ENCODE peak calls at places on chromosomes 6 and 20, in four cellular contexts. Y is GM12878, X is H1, G is HepG2. I is an unnamed sample.

GRCh38 chr6:145787688-145788087 is 26.9 kb downstream of the FBXO30 start:
- DNase-seq in Y (no peak), X (no peak), G (no peak), I (peak)

GRCh38 chr20:62367483-62368302 is 581 bp upstream of the LAMA5 start:
- DNase-seq in Y (no peak), X (peak), G (peak), I (no peak)

GRCh38 chr6:130070306-130070705 is 51.9 kb downstream of the L3MBTL3 start:
- DNase-seq in Y (no peak), X (no peak), G (no peak), I (no peak)

GRCh38 chr6:47379328-47379727 is 69.6 kb upstream of the TNFRSF21 start:
- DNase-seq in Y (no peak), X (no peak), G (no peak), I (no peak)

GRCh38 chr6:117174835-117175360 is 90.5 kb upstream of the VGLL2 start:
- DNase-seq in Y (no peak), X (no peak), G (no peak), I (no peak)

GRCh38 chr6:74458536-74458935 is 747.3 kb downstream of the COL12A1 start:
- DNase-seq in Y (no peak), X (no peak), G (no peak), I (no peak)

GRCh38 chr6:164109770-164110140 is 695.2 kb downstream of the QKI start:
- DNase-seq in Y (no peak), X (peak), G (no peak), I (peak)

GRCh38 chr20:63941282-63942060 is 14.7 kb downstream of the UCKL1 start:
- DNase-seq in Y (no peak), X (peak), G (no peak), I (peak)

GRCh38 chr6:36599791-36600209 is 5.6 kb downstream of the SRSF3 start:
- DNase-seq in Y (no peak), X (peak), G (no peak), I (no peak)

GRCh38 chr20:45826381-45827019 is 612 bp downstream of the TNNC2 start:
- DNase-seq in Y (no peak), X (no peak), G (no peak), I (peak)

GRCh38 chr6:125250511-125250910 is 51.3 kb downstream of the HDDC2 start:
- DNase-seq in Y (no peak), X (no peak), G (peak), I (no peak)

GRCh38 chr6:14999106-14999505 is 246.8 kb upstream of the JARID2 start:
- DNase-seq in Y (no peak), X (no peak), G (no peak), I (no peak)

GRCh38 chr6:170190046-170190445 is 100.8 kb downstream of the DLL1 start:
- DNase-seq in Y (no peak), X (no peak), G (no peak), I (no peak)

GRCh38 chr6:149464411-149464810 is 20.4 kb downstream of the ZC3H12D start:
- DNase-seq in Y (no peak), X (no peak), G (no peak), I (no peak)

GRCh38 chr6:52399511-52400315 is 20.4 kb upstream of the EFHC1 start:
- DNase-seq in Y (no peak), X (no peak), G (peak), I (peak)

GRCh38 chr20:6213311-6213710 is 90.5 kb upstream of the FERMT1 start:
- DNase-seq in Y (no peak), X (no peak), G (no peak), I (peak)

GRCh38 chr6:79117752-79118151 is 39.7 kb upstream of the PHIP start:
- DNase-seq in Y (no peak), X (no peak), G (no peak), I (no peak)

GRCh38 chr6:147642458-147642857 is 134.0 kb downstream of the SAMD5 start:
- DNase-seq in Y (no peak), X (no peak), G (no peak), I (no peak)

GRCh38 chr6:81562169-81562568 is 190.3 kb downstream of the TENT5A start:
- DNase-seq in Y (no peak), X (no peak), G (peak), I (no peak)

GRCh38 chr6:85685713-85686112 is 43.0 kb upstream of the SYNCRIP start:
- DNase-seq in Y (peak), X (no peak), G (no peak), I (no peak)

GRCh38 chr20:56631990-56632327 is 2.9 kb downstream of the TFAP2C start:
- DNase-seq in Y (no peak), X (no peak), G (no peak), I (no peak)

GRCh38 chr6:122568865-122569264 is 41.3 kb upstream of the PKIB start:
- DNase-seq in Y (no peak), X (no peak), G (no peak), I (no peak)

GRCh38 chr20:31551581-31552081 is 37.4 kb downstream of the HM13 start:
- DNase-seq in Y (no peak), X (no peak), G (no peak), I (no peak)

GRCh38 chr6:11027565-11028110 is 16.5 kb downstream of the ELOVL2 start:
- DNase-seq in Y (no peak), X (no peak), G (no peak), I (no peak)

GRCh38 chr20:12570371-12570770 is 438.4 kb upstream of the SPTLC3 start:
- DNase-seq in Y (no peak), X (peak), G (peak), I (no peak)

DNA sequence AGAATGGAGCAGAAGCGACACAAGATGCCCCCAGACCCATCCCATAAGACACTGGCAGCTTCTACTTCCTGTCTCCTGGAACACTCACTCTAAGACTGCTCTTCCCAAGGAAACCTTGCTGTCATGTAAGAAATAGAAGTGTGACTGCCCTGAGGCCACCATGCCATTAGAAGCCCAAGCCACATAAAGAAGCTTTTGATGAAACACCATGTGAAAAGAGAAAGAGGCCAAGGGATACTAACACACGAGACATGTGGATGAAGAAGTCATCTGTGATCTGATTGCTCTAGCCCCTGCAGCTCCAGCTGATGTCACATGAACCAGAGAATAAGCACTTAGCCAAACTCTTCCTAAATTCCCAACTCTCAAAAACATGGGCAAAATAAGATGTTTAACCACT is 117.9 kb upstream of the PCSK2 start:
- DNase-seq in Y (no peak), X (no peak), G (no peak), I (no peak)
- TF ChIP-seq JUND in Y (no peak), X (no peak), G (no peak), I (no peak)

GRCh38 chr20:9202440-9203080 is 133.7 kb downstream of the PLCB4 start:
- DNase-seq in Y (no peak), X (no peak), G (no peak), I (no peak)
- TF ChIP-seq SP1 in Y (no peak), X (no peak), G (no peak), I (no peak)

DNA sequence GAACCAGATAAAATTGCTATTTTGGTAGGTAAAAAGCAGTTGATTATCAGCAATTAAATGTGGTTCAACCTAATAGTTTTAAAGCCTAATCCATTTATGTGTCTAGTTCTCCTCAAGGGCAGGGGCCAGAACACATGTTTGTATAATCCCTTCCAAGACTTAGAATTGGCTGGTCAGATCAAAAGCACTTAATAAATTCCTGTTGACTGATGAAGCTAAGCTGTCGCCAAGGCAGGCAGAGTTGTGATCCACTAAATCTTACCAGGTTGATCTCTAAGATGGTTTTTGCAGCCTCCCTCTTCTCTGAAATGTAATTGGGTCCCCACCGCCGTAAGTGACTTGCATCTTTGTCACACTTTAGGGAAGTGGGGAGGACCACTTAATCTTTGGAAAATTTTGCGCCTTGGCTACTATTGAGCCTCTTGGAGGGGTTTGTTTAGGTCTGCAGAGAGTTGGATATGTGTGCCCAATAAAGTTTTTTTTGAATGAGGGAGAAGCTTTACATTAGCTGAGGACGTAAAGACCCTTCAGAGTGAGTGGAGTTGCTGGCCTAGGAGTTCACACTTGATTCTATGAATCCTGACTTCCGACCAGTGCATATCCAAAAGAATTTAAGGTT is 65.9 kb downstream of the PHF20 start:
- DNase-seq in Y (no peak), X (no peak), G (no peak), I (no peak)
- TF ChIP-seq CHD2 in Y (no peak), X (no peak), G (no peak), I (no peak)

DNA sequence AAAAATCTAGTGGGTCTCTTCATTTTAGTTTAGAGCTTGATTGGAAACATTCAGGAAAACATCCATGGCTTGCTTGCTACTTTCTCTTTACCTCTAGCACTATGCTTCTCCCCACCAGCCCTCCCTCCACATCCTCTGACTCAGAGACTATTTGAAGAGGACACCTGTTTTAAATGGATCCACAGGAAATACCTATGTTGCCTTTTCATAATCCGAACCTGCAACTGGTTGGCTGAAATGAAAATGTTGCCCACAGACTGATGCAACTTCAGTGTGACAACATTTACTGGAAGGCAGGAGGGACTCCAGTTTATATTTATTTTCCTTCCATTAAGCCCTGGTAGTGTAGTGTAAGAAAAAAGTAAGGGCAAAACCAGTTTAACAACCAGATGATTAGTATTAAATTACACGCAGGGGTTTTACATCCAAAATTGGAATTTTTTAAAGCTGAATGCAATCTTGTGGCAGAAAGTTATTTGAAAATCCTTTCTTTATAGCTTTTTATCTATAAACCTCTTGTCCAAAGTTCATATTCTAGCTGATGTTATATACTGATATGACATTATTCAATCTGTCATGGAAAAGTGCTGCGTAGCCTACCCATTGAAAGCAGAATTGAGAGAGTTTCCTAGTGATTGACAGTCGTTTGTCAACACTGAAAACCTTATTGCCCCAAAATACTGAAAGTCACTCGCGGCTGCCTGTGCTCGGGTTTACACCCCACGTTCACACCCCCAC is 904 bp upstream of the AIG1 start:
- DNase-seq in Y (no peak), X (no peak), G (peak), I (no peak)
- TF ChIP-seq JUND in Y (no peak), X (no peak), G (no peak), I (no peak)

DNA sequence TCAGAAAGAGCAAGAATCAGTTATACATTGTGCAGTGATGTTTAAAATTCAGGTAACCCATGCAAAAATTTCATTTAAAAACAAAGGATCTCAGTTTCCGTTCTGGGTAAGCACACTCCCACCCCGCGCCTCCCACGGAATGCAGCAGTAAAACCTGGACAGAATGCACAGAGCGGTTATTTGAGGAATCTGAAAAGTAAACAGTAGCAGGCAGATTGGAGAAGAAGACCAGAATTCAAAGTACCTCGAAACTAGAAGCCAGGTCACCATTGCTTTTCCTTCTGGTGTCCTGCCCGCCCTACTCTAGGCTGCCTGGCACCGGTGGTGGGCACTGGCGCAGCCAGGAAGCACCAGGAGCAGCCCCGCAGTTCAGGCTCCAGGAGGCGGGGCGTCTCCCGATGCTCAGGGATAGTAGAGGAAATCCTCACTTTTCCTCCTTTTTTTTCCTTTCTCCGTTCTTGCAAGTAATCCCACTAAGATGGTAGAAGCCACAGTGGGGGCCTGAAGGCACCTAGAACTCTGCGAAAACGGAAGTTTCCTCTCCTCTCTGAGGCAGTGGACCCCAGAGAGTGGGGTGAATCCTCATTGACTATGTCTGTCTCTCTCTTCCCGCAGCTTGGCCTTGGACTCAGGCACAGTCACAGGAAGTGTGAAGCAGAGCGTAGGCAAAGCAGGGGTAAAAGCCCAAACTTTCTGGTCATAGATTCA is 28.3 kb downstream of the METTL24 start:
- DNase-seq in Y (no peak), X (no peak), G (peak), I (no peak)
- TF ChIP-seq SP1 in Y (no peak), X (no peak), G (no peak), I (no peak)

GRCh38 chr6:137277971-137278602 is 58.9 kb upstream of the IFNGR1 start:
- DNase-seq in Y (no peak), X (no peak), G (peak), I (no peak)
- TF ChIP-seq CHD2 in Y (no peak), X (no peak), G (no peak), I (no peak)

GRCh38 chr20:53124075-53124532 is 151.9 kb downstream of the TSHZ2 start:
- DNase-seq in Y (no peak), X (no peak), G (no peak), I (peak)
- TF ChIP-seq JUND in Y (no peak), X (no peak), G (no peak), I (no peak)

DNA sequence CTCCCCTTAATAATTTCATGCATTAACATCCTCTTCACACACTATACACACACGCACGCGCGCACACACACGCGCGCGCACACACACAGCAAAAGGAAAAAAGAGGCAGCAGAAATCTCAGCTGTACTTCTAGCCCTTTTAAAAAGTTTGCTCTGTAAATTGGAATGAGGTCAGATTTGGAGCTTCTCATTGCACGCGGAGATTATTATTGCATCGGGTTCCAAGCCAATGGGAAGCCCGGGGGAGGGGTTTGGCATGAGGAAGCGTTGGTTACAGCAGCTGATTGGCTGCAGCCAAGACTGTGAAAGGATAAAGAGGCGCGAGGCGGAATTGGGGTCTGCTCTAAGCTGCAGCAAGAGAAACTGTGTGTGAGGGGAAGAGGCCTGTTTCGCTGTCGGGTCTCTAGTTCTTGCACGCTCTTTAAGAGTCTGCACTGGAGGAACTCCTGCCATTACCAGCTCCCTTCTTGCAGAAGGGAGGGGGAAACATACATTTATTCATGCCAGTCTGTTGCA is at the start of gene SOX4:
- DNase-seq in Y (peak), X (peak), G (peak), I (peak)
- TF ChIP-seq SP1 in Y (peak), X (peak), G (peak), I (no peak)